ENCODE peak calls at places on chromosomes 3 and 15, in five cellular contexts. A is AG04449, T is MCF 10A, P is DMS153, L is Right ventricle myocardium superior. V is an unnamed sample.

GRCh38 chr15:82572311-82572710 is 32.1 kb upstream of the RPS17 start:
- DNase-seq in T (no peak), P (no peak), L (no peak), A (no peak), V (no peak)

GRCh38 chr3:46895204-46895660 is 17.7 kb downstream of the PTH1R start:
- DNase-seq in T (peak; percentile 59), P (no peak), A (no peak), L (peak; percentile 90), V (peak; percentile 92)

GRCh38 chr3:158642474-158643210 is 1.7 kb upstream of the GFM1 start:
- DNase-seq in T (no peak), A (no peak), P (no peak), L (no peak), V (no peak)

GRCh38 chr3:14369675-14370669 is 32.4 kb upstream of the SLC6A6 start:
- DNase-seq in A (no peak), T (peak; percentile 37), P (peak; percentile 60), L (no peak), V (no peak)

GRCh38 chr3:88263417-88264116 is 113.8 kb downstream of the C3orf38 start:
- DNase-seq in L (no peak), A (no peak), T (no peak), P (no peak), V (no peak)

GRCh38 chr3:40324621-40325020 is 15.1 kb downstream of the EIF1B start:
- DNase-seq in A (no peak), P (no peak), T (no peak), L (no peak), V (no peak)

GRCh38 chr3:64224826-64225606 is at the start of gene PRICKLE2:
- DNase-seq in A (peak; percentile 69), P (no peak), T (no peak), L (peak; percentile 84), V (peak; percentile 90)

GRCh38 chr3:48271763-48272498 is 31.0 kb downstream of the ZNF589 start:
- DNase-seq in A (no peak), P (no peak), T (no peak), L (no peak), V (no peak)

GRCh38 chr3:55162031-55162784 is 234.3 kb upstream of the LRTM1 start:
- DNase-seq in L (no peak), T (peak; percentile 58), A (no peak), P (no peak), V (no peak)

GRCh38 chr15:47332481-47332880 is 384.8 kb upstream of the SEMA6D start:
- DNase-seq in P (no peak), A (no peak), T (no peak), L (no peak), V (no peak)

GRCh38 chr3:105367063-105367405 is 325 bp downstream of the ALCAM start:
- DNase-seq in T (peak; percentile 38), L (peak; percentile 38), A (no peak), P (no peak), V (no peak)

GRCh38 chr3:64954995-64955636 is 267.3 kb upstream of the ADAMTS9 start:
- DNase-seq in P (peak; percentile 4), T (peak; percentile 14), A (no peak), L (no peak), V (no peak)

V was measured in right cardiac atrium.